ENCODE peak calls at places on chromosome 16, in ten cellular contexts. C is amygdala; S is nephron progenitor cell; N is posterior vena cava; B is bronchial epithelial cell; H is T-helper 1 cell; U is amniotic stem cell; W is stimulated activated CD8-positive, alpha-beta memory T cell treated with anti-CD3 and anti-CD28 coated beads, Interleukin-4, amount 100 ng/mL, for 1 hour; T is choroid plexus epithelial cell; P is iPS-NIHi11. Y is an unnamed sample.

GRCh38 chr16:1156111-1156982 is 3.4 kb downstream of the CACNA1H start:
- DNase-seq in C (no peak), S (no peak), N (no peak), B (no peak), H (no peak), U (no peak), W (no peak), T (no peak), P (no peak), Y (no peak)

GRCh38 chr16:81004646-81005353 is 1.9 kb downstream of the CMC2 start:
- DNase-seq in C (no peak), S (peak), N (no peak), B (peak), H (no peak), U (peak), W (no peak), T (peak), P (peak), Y (peak)

GRCh38 chr16:50797456-50797855 is 55.6 kb downstream of the CYLD start:
- DNase-seq in C (no peak), S (no peak), N (no peak), B (no peak), H (no peak), U (no peak), W (no peak), T (peak), P (no peak), Y (no peak)

GRCh38 chr16:50335198-50335958 is 33.4 kb downstream of the BRD7 start:
- DNase-seq in C (no peak), S (no peak), N (no peak), B (no peak), H (peak), U (no peak), W (no peak), T (peak), P (no peak), Y (no peak)

GRCh38 chr16:588639-588888 is 1.3 kb upstream of the RAB40C start:
- DNase-seq in C (no peak), S (peak), N (peak), B (peak), H (peak), U (no peak), W (peak), T (peak), P (no peak), Y (no peak)

GRCh38 chr16:87062569-87063442 is 254.4 kb downstream of the C16orf95 start:
- DNase-seq in C (no peak), S (peak), N (peak), B (peak), H (no peak), U (no peak), W (peak), T (peak), P (peak), Y (peak)

GRCh38 chr16:83998091-83998490 is 30.0 kb downstream of the NECAB2 start:
- DNase-seq in C (no peak), S (no peak), N (no peak), B (no peak), H (no peak), U (no peak), W (no peak), T (no peak), P (no peak), Y (no peak)

GRCh38 chr16:88560722-88561484 is 9.3 kb upstream of the ZC3H18 start:
- DNase-seq in C (no peak), S (peak), N (no peak), B (no peak), H (no peak), U (no peak), W (no peak), T (peak), P (peak), Y (peak)

GRCh38 chr16:85905110-85906095 is 6.4 kb downstream of the IRF8 start:
- DNase-seq in C (no peak), S (no peak), N (no peak), B (no peak), H (no peak), U (no peak), W (no peak), T (no peak), P (no peak), Y (no peak)

GRCh38 chr16:83744521-83744981 is 63.2 kb upstream of the HSBP1 start:
- DNase-seq in C (peak), S (peak), N (peak), B (peak), H (no peak), U (no peak), W (no peak), T (peak), P (no peak), Y (no peak)

GRCh38 chr16:6363891-6364607 is 968.6 kb upstream of the RBFOX1 start:
- DNase-seq in C (no peak), S (no peak), N (no peak), B (no peak), H (no peak), U (no peak), W (no peak), T (no peak), P (no peak), Y (no peak)

GRCh38 chr16:85563515-85564276 is 49.4 kb upstream of the GSE1 start:
- DNase-seq in C (no peak), S (peak), N (peak), B (no peak), H (no peak), U (no peak), W (no peak), T (peak), P (no peak), Y (peak)

GRCh38 chr16:4330277-4330882 is 14.5 kb downstream of the GLIS2 start:
- DNase-seq in C (no peak), S (peak), N (peak), B (no peak), H (peak), U (peak), W (peak), T (peak), P (peak), Y (peak)

GRCh38 chr16:2819939-2820835 is 3.1 kb downstream of the PRSS21 start:
- DNase-seq in C (no peak), S (no peak), N (peak), B (no peak), H (no peak), U (no peak), W (no peak), T (no peak), P (no peak), Y (no peak)

GRCh38 chr16:19410435-19411153 is 7.1 kb upstream of the TMC5 start:
- DNase-seq in C (peak), S (peak), N (no peak), B (no peak), H (no peak), U (no peak), W (no peak), T (no peak), P (peak), Y (peak)

GRCh38 chr16:81447383-81448101 is 2.9 kb downstream of the CMIP start:
- DNase-seq in C (no peak), S (no peak), N (peak), B (peak), H (no peak), U (no peak), W (no peak), T (no peak), P (no peak), Y (no peak)

GRCh38 chr16:23185661-23186060 is 3.1 kb downstream of the SCNN1G start:
- DNase-seq in C (no peak), S (no peak), N (no peak), B (no peak), H (no peak), U (no peak), W (no peak), T (no peak), P (no peak), Y (no peak)

GRCh38 chr16:69338557-69339288 is 641 bp downstream of the COG8 start:
- DNase-seq in C (no peak), S (no peak), N (peak), B (no peak), H (no peak), U (no peak), W (no peak), T (no peak), P (no peak), Y (no peak)

GRCh38 chr16:52577130-52577706 is 30.3 kb upstream of the TOX3 start:
- DNase-seq in C (no peak), S (no peak), N (no peak), B (no peak), H (no peak), U (no peak), W (no peak), T (no peak), P (no peak), Y (no peak)

GRCh38 chr16:89110641-89111040 is 17.0 kb downstream of the ACSF3 start:
- DNase-seq in C (no peak), S (no peak), N (peak), B (no peak), H (no peak), U (no peak), W (no peak), T (no peak), P (no peak), Y (no peak)

GRCh38 chr16:400061-400540 is 1.6 kb upstream of the DECR2 start:
- DNase-seq in C (no peak), S (no peak), N (no peak), B (no peak), H (no peak), U (no peak), W (no peak), T (no peak), P (no peak), Y (no peak)

GRCh38 chr16:53991181-53992056 is 287.5 kb downstream of the FTO start:
- DNase-seq in C (no peak), S (peak), N (no peak), B (no peak), H (no peak), U (no peak), W (no peak), T (peak), P (no peak), Y (peak)

GRCh38 chr16:28590384-28591340 is 6.2 kb downstream of the SULT1A2 start:
- DNase-seq in C (no peak), S (no peak), N (no peak), B (no peak), H (no peak), U (no peak), W (no peak), T (no peak), P (no peak), Y (no peak)

GRCh38 chr16:65546353-65546791 is 424.5 kb upstream of the CDH11 start:
- DNase-seq in C (no peak), S (no peak), N (no peak), B (no peak), H (no peak), U (no peak), W (no peak), T (peak), P (no peak), Y (no peak)

GRCh38 chr16:55754056-55754455 is 78.8 kb downstream of the CES1 start:
- DNase-seq in C (no peak), S (no peak), N (no peak), B (no peak), H (no peak), U (no peak), W (no peak), T (no peak), P (no peak), Y (no peak)

GRCh38 chr16:48334325-48334724 is 50.9 kb downstream of the SIAH1 start:
- DNase-seq in C (no peak), S (no peak), N (no peak), B (no peak), H (no peak), U (no peak), W (no peak), T (no peak), P (peak), Y (no peak)

GRCh38 chr16:4702466-4702808 is 9.1 kb downstream of the NUDT16L1 start:
- DNase-seq in C (no peak), S (no peak), N (no peak), B (no peak), H (no peak), U (no peak), W (no peak), T (peak), P (no peak), Y (no peak)

GRCh38 chr16:73064227-73064995 is 16.5 kb upstream of the ZFHX3 start:
- DNase-seq in C (no peak), S (no peak), N (peak), B (no peak), H (no peak), U (no peak), W (no peak), T (no peak), P (no peak), Y (peak)

GRCh38 chr16:51041546-51041945 is 109.5 kb downstream of the SALL1 start:
- DNase-seq in C (no peak), S (no peak), N (no peak), B (no peak), H (no peak), U (no peak), W (no peak), T (no peak), P (no peak), Y (no peak)

GRCh38 chr16:65176603-65177002 is 54.7 kb upstream of the CDH11 start:
- DNase-seq in C (no peak), S (no peak), N (no peak), B (no peak), H (no peak), U (no peak), W (no peak), T (peak), P (no peak), Y (peak)

GRCh38 chr16:47258874-47259461 is 115.2 kb upstream of the NETO2 start:
- DNase-seq in C (no peak), S (no peak), N (no peak), B (peak), H (no peak), U (no peak), W (no peak), T (peak), P (peak), Y (no peak)

GRCh38 chr16:3070608-3071111 is 5.2 kb downstream of the IL32 start:
- DNase-seq in C (no peak), S (no peak), N (no peak), B (no peak), H (no peak), U (no peak), W (no peak), T (no peak), P (no peak), Y (no peak)

GRCh38 chr16:2691491-2692248 is 9.3 kb downstream of the KCTD5 start:
- DNase-seq in C (no peak), S (no peak), N (no peak), B (no peak), H (no peak), U (no peak), W (no peak), T (no peak), P (peak), Y (peak)